ENCODE peak calls at places on chromosomes 12 and 14, in four cellular contexts. H is occipital lobe, I is H7, K is NCI-H510A. A is an unnamed sample.

GRCh38 chr12:3803865-3804472 is 51.1 kb upstream of the CRACR2A start:
- DNase-seq in H (peak; percentile 63), I (peak; percentile 35), K (peak; percentile 47), A (peak; percentile 56)

GRCh38 chr12:7403466-7403865 is 40.5 kb downstream of the CD163L1 start:
- DNase-seq in H (no peak), I (no peak), K (no peak), A (no peak)

GRCh38 chr12:88202500-88202899 is 60.4 kb downstream of the TMTC3 start:
- DNase-seq in H (no peak), I (no peak), K (no peak), A (no peak)

GRCh38 chr14:65832431-65833253 is 420.1 kb downstream of the FUT8 start:
- DNase-seq in H (no peak), I (peak; percentile 60), K (no peak), A (no peak)

GRCh38 chr14:22997676-22998323 is 12.1 kb downstream of the C14orf93 start:
- DNase-seq in H (no peak), I (no peak), K (no peak), A (no peak)

GRCh38 chr12:58321414-58321813 is 380.0 kb downstream of the ATP23 start:
- DNase-seq in H (no peak), I (no peak), K (no peak), A (no peak)

GRCh38 chr12:62758216-62758615 is 176.7 kb downstream of the PPM1H start:
- DNase-seq in H (no peak), I (no peak), K (no peak), A (no peak)

GRCh38 chr12:12946686-12947355 is 5.1 kb downstream of the GPRC5D start:
- DNase-seq in H (peak; percentile 20), I (no peak), K (no peak), A (no peak)

GRCh38 chr14:58151701-58152568 is at the start of gene ARMH4:
- DNase-seq in H (peak; percentile 74), I (peak; percentile 95), K (peak; percentile 91), A (peak; percentile 69)

GRCh38 chr12:1875608-1876007 is 42.8 kb downstream of the CACNA2D4 start:
- DNase-seq in H (no peak), I (no peak), K (no peak), A (no peak)

GRCh38 chr12:53102883-53103807 is at the start of gene SOAT2:
- DNase-seq in H (no peak), I (no peak), K (peak; percentile 41), A (no peak)

GRCh38 chr12:92736605-92737004 is 33.8 kb downstream of the PLEKHG7 start:
- DNase-seq in H (no peak), I (no peak), K (no peak), A (no peak)

GRCh38 chr14:32492482-32492881 is 163.4 kb downstream of the AKAP6 start:
- DNase-seq in H (no peak), I (no peak), K (no peak), A (no peak)

GRCh38 chr12:124321556-124322270 is 26.8 kb downstream of the RFLNA start:
- DNase-seq in H (no peak), I (peak; percentile 58), K (no peak), A (no peak)

A was measured in CD8-positive, alpha-beta T cell.